ENCODE peak calls at places on chromosomes 13 and 19, in ten cellular contexts. C is right cardiac atrium, J is body of pancreas, I is HCT116, G is psoas muscle, H is IMR-90, V is AG04450, D is tibial artery, E is GM23248, P is fibroblast of lung. Z is an unnamed sample. For H3K27me3, the result is how much of the 10 kb centered on the place peaks cover.

GRCh38 chr13:24802074-24802473 is 38.1 kb downstream of the RNF17 start:
- DNase-seq in E (peak), G (no peak), J (no peak), V (no peak), C (no peak), I (no peak), P (peak), H (no peak), D (no peak), Z (no peak)

GRCh38 chr19:10923503-10924076 is 4.8 kb downstream of the YIPF2 start:
- DNase-seq in D (no peak), G (no peak), H (no peak), C (no peak), E (no peak), J (no peak), P (no peak), I (no peak), V (no peak), Z (no peak)

GRCh38 chr13:87089391-87089790 is 581.8 kb upstream of the SLITRK5 start:
- DNase-seq in E (peak), C (no peak), V (peak), D (no peak), H (peak), I (no peak), P (peak), G (no peak), J (no peak), Z (peak)

GRCh38 chr13:33081666-33082065 is 65.4 kb downstream of the KL start:
- DNase-seq in G (no peak), H (no peak), E (no peak), V (no peak), J (no peak), I (no peak), C (no peak), D (no peak), P (no peak), Z (no peak)

GRCh38 chr19:11361037-11361770 is 6.0 kb downstream of the PLPPR2 start:
- DNase-seq in H (no peak), I (no peak), C (peak), G (no peak), P (no peak), V (no peak), E (no peak), D (no peak), J (peak), Z (no peak)

GRCh38 chr13:33053397-33054066 is 37.3 kb downstream of the KL start:
- DNase-seq in C (no peak), V (no peak), P (peak), E (peak), I (no peak), H (no peak), D (no peak), G (no peak), J (no peak), Z (no peak)

GRCh38 chr19:28019371-28019770 is 1193.6 kb downstream of the UQCRFS1 start:
- DNase-seq in I (no peak), C (no peak), E (no peak), V (no peak), D (no peak), P (no peak), G (no peak), J (no peak), H (no peak), Z (no peak)

GRCh38 chr13:84702174-84702573 is 819.9 kb upstream of the SLITRK1 start:
- DNase-seq in H (no peak), I (no peak), J (no peak), D (no peak), E (no peak), P (no peak), G (no peak), V (no peak), C (no peak), Z (no peak)

GRCh38 chr19:39197808-39198207 is 1.0 kb downstream of the NCCRP1 start:
- DNase-seq in G (no peak), J (peak), V (no peak), I (no peak), H (no peak), E (no peak), P (no peak), D (no peak), C (no peak), Z (no peak)

GRCh38 chr19:23799321-23799720 is 40.6 kb upstream of the ZNF681 start:
- DNase-seq in D (no peak), E (no peak), H (no peak), C (no peak), V (no peak), J (no peak), G (no peak), I (no peak), P (no peak), Z (no peak)

GRCh38 chr19:39133431-39134270 is 8.1 kb downstream of the PAK4 start:
- DNase-seq in V (no peak), D (no peak), C (no peak), J (peak), I (no peak), E (no peak), H (no peak), P (no peak), G (no peak), Z (no peak)

GRCh38 chr19:10553943-10554381 is 10.3 kb downstream of the ATG4D start:
- DNase-seq in I (no peak), P (no peak), G (no peak), D (no peak), C (no peak), E (no peak), H (no peak), J (no peak), V (no peak), Z (no peak)

GRCh38 chr19:31266731-31267130 is 82.5 kb downstream of the TSHZ3 start:
- DNase-seq in I (no peak), G (no peak), H (no peak), C (no peak), E (no peak), V (no peak), J (no peak), P (no peak), D (no peak), Z (no peak)

GRCh38 chr19:48842744-48843162 is 6.5 kb upstream of the HSD17B14 start:
- DNase-seq in H (peak), J (peak), E (peak), G (no peak), C (no peak), V (no peak), P (peak), I (peak), D (peak), Z (peak)

GRCh38 chr19:32828139-32828538 is 41.4 kb downstream of the SLC7A9 start:
- DNase-seq in H (no peak), G (no peak), P (no peak), V (no peak), C (no peak), D (no peak), J (no peak), E (no peak), I (no peak), Z (no peak)

GRCh38 chr13:64158910-64159309 is 2743.3 kb upstream of the PCDH20 start:
- DNase-seq in P (peak), V (no peak), C (no peak), I (no peak), E (peak), J (no peak), H (peak), G (no peak), D (no peak), Z (peak)

GRCh38 chr13:98478134-98479129 is 98.5 kb downstream of the STK24 start:
- DNase-seq in V (no peak), G (no peak), D (no peak), H (peak), E (peak), J (no peak), C (no peak), I (no peak), P (peak), Z (peak)

GRCh38 chr13:31436478-31436877 is 236.7 kb downstream of the B3GLCT start:
- DNase-seq in C (no peak), G (no peak), H (no peak), V (no peak), P (peak), I (no peak), D (no peak), E (no peak), J (no peak), Z (no peak)

GRCh38 chr19:18487576-18488402 is 34.1 kb downstream of the ELL start:
- DNase-seq in C (no peak), V (no peak), H (no peak), J (no peak), P (no peak), G (no peak), E (no peak), I (no peak), D (no peak), Z (no peak)

GRCh38 chr13:38879278-38879677 is 111.4 kb downstream of the STOML3 start:
- DNase-seq in C (no peak), J (no peak), P (peak), D (no peak), V (no peak), E (no peak), G (no peak), H (no peak), I (no peak), Z (peak)

GRCh38 chr19:14146789-14147216 is 10.4 kb upstream of the ASF1B start:
- DNase-seq in J (no peak), H (peak), G (no peak), E (peak), D (no peak), I (no peak), C (peak), P (peak), V (peak), Z (peak)

GRCh38 chr13:94330552-94331071 is 148.9 kb downstream of the DCT start:
- DNase-seq in P (no peak), H (no peak), E (no peak), I (no peak), D (no peak), C (no peak), G (no peak), V (no peak), J (no peak), Z (no peak)

GRCh38 chr13:22757530-22758120 is 423.2 kb upstream of the SGCG start:
- DNase-seq in V (no peak), D (no peak), P (no peak), C (no peak), I (no peak), E (peak), J (no peak), H (peak), G (no peak), Z (no peak)

GRCh38 chr13:79245937-79246574 is 160.0 kb downstream of the RBM26 start:
- DNase-seq in P (no peak), E (no peak), V (no peak), G (no peak), J (no peak), D (no peak), C (no peak), I (no peak), H (no peak), Z (no peak)

GRCh38 chr13:41608779-41609178 is 151.4 kb downstream of the RGCC start:
- DNase-seq in V (no peak), H (peak), D (no peak), J (no peak), G (no peak), E (peak), C (no peak), I (no peak), P (peak), Z (no peak)

GRCh38 chr13:98910501-98910951 is 67.3 kb downstream of the DOCK9 start:
- DNase-seq in V (no peak), G (no peak), H (peak), I (peak), D (peak), C (peak), J (no peak), P (peak), E (peak), Z (peak)

GRCh38 chr19:39078436-39079200 is 5.5 kb upstream of the ACP7 start:
- DNase-seq in H (peak), E (peak), D (no peak), V (peak), J (no peak), P (peak), C (no peak), I (peak), G (no peak), Z (peak)

GRCh38 chr19:38658462-38659306 is 11.2 kb downstream of the ACTN4 start:
- DNase-seq in J (peak), I (peak), G (no peak), D (peak), P (peak), E (peak), H (peak), V (peak), C (no peak), Z (peak)

GRCh38 chr13:29507356-29507755 is 88.1 kb downstream of the SLC7A1 start:
- DNase-seq in P (no peak), D (no peak), C (no peak), V (no peak), E (peak), J (no peak), I (no peak), H (no peak), G (no peak), Z (no peak)

GRCh38 chr19:52010674-52011073 is 2.7 kb upstream of the ZNF615 start:
- DNase-seq in H (no peak), G (no peak), P (no peak), E (no peak), J (no peak), I (no peak), D (no peak), C (no peak), V (no peak), Z (no peak)

GRCh38 chr13:59750860-59751259 is 412.9 kb downstream of the DIAPH3 start:
- DNase-seq in E (peak), V (peak), C (peak), G (no peak), J (peak), H (peak), P (peak), I (no peak), D (no peak), Z (peak)

GRCh38 chr13:93462151-93462550 is 235.5 kb downstream of the GPC6 start:
- DNase-seq in J (no peak), V (no peak), I (no peak), C (no peak), H (no peak), D (no peak), E (no peak), P (no peak), G (no peak), Z (no peak)

GRCh38 chr13:50685491-50685890 is 158.0 kb downstream of the DLEU7 start:
- DNase-seq in J (peak), G (peak), V (no peak), H (no peak), C (peak), I (no peak), P (peak), D (peak), E (peak), Z (peak)

GRCh38 chr19:33397536-33398360 is 24.2 kb downstream of the CEBPG start:
- DNase-seq in C (no peak), E (no peak), I (no peak), J (no peak), G (no peak), H (no peak), V (no peak), P (no peak), D (peak), Z (no peak)

GRCh38 chr19:13718733-13719132 is 45.6 kb upstream of the MRI1 start:
- DNase-seq in V (peak), G (no peak), E (peak), H (peak), I (no peak), J (no peak), P (peak), C (peak), D (no peak), Z (peak)

GRCh38 chr19:53808710-53809125 is 15.4 kb downstream of the NLRP12 start:
- DNase-seq in C (no peak), H (peak), P (peak), G (no peak), E (peak), V (no peak), J (no peak), I (peak), D (no peak), Z (peak)

GRCh38 chr19:13492128-13492527 is 14.2 kb downstream of the CACNA1A start:
- DNase-seq in H (peak), E (peak), D (no peak), P (peak), I (no peak), G (no peak), V (peak), J (no peak), C (no peak), Z (peak)

GRCh38 chr13:40568672-40569350 is 97.6 kb downstream of the FOXO1 start:
- DNase-seq in D (no peak), C (no peak), P (peak), V (no peak), H (no peak), I (no peak), G (no peak), J (no peak), E (peak), Z (no peak)

DNA sequence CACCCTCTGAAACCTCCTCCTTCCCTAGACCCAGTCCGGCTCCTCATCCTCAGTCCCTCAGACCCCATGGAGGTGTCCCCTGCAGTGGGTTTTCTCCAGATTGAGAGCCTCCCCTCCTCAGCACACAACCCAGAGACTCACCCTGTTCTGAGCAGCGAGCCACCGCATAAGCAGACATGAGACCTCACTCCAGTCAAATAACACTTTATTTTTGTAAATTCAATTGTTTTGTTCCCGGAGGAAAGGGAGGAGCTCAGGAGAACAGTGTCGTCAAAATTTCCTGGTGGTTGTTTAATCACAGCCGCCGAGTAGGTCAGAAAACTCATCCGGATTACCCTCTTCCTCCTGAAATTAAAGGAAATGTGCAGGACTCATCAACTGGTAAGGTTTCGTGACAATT is 57.5 kb downstream of the ERICH4 start:
- DNase-seq in P (no peak), C (no peak), D (no peak), I (no peak), G (no peak), H (no peak), E (no peak), V (no peak), J (no peak), Z (no peak)
- H3K27me3 ChIP-seq in P (under half), C (under half), D (under half), I (under half), G (under half), H (under half), E (under half), V (under half), J (under half), Z (under half)

GRCh38 chr13:110476220-110476617 is 85.3 kb downstream of the RAB20 start:
- DNase-seq in J (no peak), P (no peak), H (no peak), V (no peak), I (no peak), C (no peak), D (peak), G (no peak), E (no peak), Z (no peak)
- H3K27ac ChIP-seq in J (no peak), P (no peak), H (no peak), V (no peak), I (no peak), C (no peak), D (peak), G (no peak), E (no peak), Z (no peak)

GRCh38 chr19:3526507-3527244 is 12.3 kb upstream of the TEKTIP1 start:
- DNase-seq in G (no peak), V (no peak), I (no peak), P (no peak), C (no peak), D (no peak), E (no peak), H (no peak), J (no peak), Z (no peak)
- H3K27me3 ChIP-seq in G (under half), V (under half), I (under half), P (under half), C (under half), D (under half), E (under half), H (under half), J (under half), Z (under half)

DNA sequence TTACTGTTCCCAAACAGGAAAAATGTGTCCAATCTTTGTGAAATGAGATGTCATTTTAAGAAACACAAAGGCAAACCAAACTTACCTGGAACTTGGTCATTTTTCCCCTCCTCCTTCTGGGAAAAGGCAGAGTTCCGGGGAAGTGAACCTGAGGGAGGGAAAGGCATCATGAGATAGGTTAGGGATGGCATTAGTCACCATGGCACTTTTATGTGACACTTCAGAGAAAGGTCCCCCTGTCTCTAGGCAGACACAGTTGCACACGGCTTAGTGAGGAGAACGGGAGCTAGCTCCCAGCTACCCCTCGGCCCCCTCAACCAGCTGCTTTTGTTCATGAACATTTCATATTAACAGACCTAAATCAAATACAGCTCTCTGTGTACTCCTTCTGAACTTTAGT is 1.5 kb downstream of the ZNF235 start:
- DNase-seq in H (no peak), V (no peak), P (no peak), E (peak), D (no peak), C (no peak), I (no peak), J (no peak), G (no peak), Z (no peak)
- H3K27ac ChIP-seq in H (peak), V (no peak), P (no peak), E (peak), D (no peak), C (no peak), I (no peak), J (no peak), G (no peak), Z (no peak)

DNA sequence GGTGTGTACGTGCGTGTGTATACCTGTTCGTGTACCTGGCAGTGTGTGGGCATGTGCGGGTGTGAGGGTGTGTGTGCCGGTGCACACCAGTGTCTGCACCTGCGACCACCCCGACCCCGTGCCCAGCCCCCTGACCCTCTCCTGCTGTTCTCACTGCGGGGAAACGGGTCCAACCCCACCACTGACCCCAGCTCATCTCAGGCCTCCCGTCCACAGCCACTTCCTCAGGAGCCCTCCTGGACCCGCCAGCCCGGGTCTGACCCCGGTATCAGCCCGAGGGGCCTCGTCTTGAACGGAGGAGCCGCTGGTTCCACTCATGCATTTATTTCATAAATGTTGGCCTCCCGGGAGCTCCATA is 23.8 kb upstream of the ONECUT3 start:
- DNase-seq in V (no peak), H (no peak), G (no peak), I (no peak), P (no peak), C (no peak), D (no peak), E (no peak), J (no peak), Z (no peak)
- H3K27me3 ChIP-seq in V (under half), H (under half), G (under half), I (under half), P (under half), C (under half), D (half or more), E (under half), J (under half), Z (under half)

GRCh38 chr19:4693078-4693350 is 22.9 kb upstream of the MYDGF start:
- DNase-seq in G (no peak), C (no peak), J (no peak), E (no peak), P (no peak), D (no peak), I (no peak), V (no peak), H (no peak), Z (no peak)
- H3K27ac ChIP-seq in G (peak), C (no peak), J (no peak), E (no peak), P (no peak), D (no peak), I (no peak), V (no peak), H (no peak), Z (no peak)

Z was measured in brain microvascular endothelial cell.